ENCODE peak calls at places on chromosomes 1 and 21, in four cellular contexts. X is lower lobe of right lung; L is stimulated activated CD8-positive, alpha-beta memory T cell treated with anti-CD3 and anti-CD28 coated beads, Interleukin-15, amount 100 ng/mL, for 24 hours; A is cardiac muscle cell. Y is an unnamed sample.

GRCh38 chr1:241611063-241611462 is 29.1 kb downstream of the CHML start:
- DNase-seq in A (peak; percentile 75), X (no peak), L (no peak), Y (no peak)

GRCh38 chr1:44012941-44013609 is 18.2 kb downstream of the SLC6A9 start:
- DNase-seq in L (no peak), X (no peak), A (no peak), Y (no peak)

GRCh38 chr1:202249846-202250245 is 56.2 kb downstream of the LGR6 start:
- DNase-seq in A (peak; percentile 56), L (no peak), X (no peak), Y (no peak)

GRCh38 chr1:116679828-116680628 is 12.5 kb upstream of the IGSF3 start:
- DNase-seq in L (no peak), X (no peak), A (no peak), Y (no peak)

GRCh38 chr1:13582713-13583443 is 754 bp upstream of the PDPN start:
- DNase-seq in X (no peak), A (no peak), L (no peak), Y (no peak)

GRCh38 chr1:219296916-219297315 is 123.2 kb downstream of the LYPLAL1 start:
- DNase-seq in A (peak; percentile 7), X (no peak), L (no peak), Y (no peak)

GRCh38 chr1:207883660-207884245 is 27.2 kb downstream of the CD34 start:
- DNase-seq in X (no peak), L (no peak), A (no peak), Y (no peak)

GRCh38 chr21:17636711-17637110 is 24.0 kb upstream of the BTG3 start:
- DNase-seq in L (no peak), X (no peak), A (no peak), Y (no peak)

GRCh38 chr21:28675265-28676041 is 317.2 kb downstream of the LTN1 start:
- DNase-seq in A (peak; percentile 8), X (no peak), L (no peak), Y (no peak)

GRCh38 chr1:230519246-230519645 is 93.1 kb upstream of the PGBD5 start:
- DNase-seq in A (no peak), L (no peak), X (no peak), Y (no peak)

GRCh38 chr21:14900611-14901010 is 164.2 kb downstream of the NRIP1 start:
- DNase-seq in A (no peak), L (no peak), X (no peak), Y (no peak)

GRCh38 chr1:64268653-64269557 is 65.5 kb downstream of the UBE2U start:
- DNase-seq in X (no peak), L (peak; percentile 5), A (peak; percentile 91), Y (peak; percentile 66)

GRCh38 chr21:26137379-26138060 is 33.0 kb downstream of the APP start:
- DNase-seq in L (no peak), X (no peak), A (no peak), Y (no peak)

GRCh38 chr1:63774617-63775417 is 1.0 kb downstream of the ROR1 start:
- DNase-seq in X (peak; percentile 59), L (no peak), A (peak; percentile 51), Y (peak; percentile 85)

GRCh38 chr1:24874611-24875225 is 55.4 kb downstream of the RUNX3 start:
- DNase-seq in X (peak; percentile 37), L (no peak), A (no peak), Y (no peak)

GRCh38 chr1:20848162-20848561 is 61.1 kb upstream of the HP1BP3 start:
- DNase-seq in X (no peak), L (no peak), A (no peak), Y (no peak)

GRCh38 chr1:62452951-62453350 is 16.1 kb downstream of the USP1 start:
- DNase-seq in A (no peak), X (no peak), L (no peak), Y (no peak)

GRCh38 chr1:98749152-98749756 is 87.7 kb downstream of the SNX7 start:
- DNase-seq in X (no peak), L (no peak), A (peak; percentile 17), Y (no peak)

GRCh38 chr1:210588357-210588756 is 259.7 kb downstream of the HHAT start:
- DNase-seq in L (no peak), A (no peak), X (no peak), Y (no peak)

GRCh38 chr1:62314951-62315350 is 4.3 kb downstream of the KANK4 start:
- DNase-seq in L (no peak), X (no peak), A (no peak), Y (no peak)

GRCh38 chr1:41526956-41527561 is 42.6 kb upstream of the EDN2 start:
- DNase-seq in L (no peak), X (no peak), A (no peak), Y (peak; percentile 6)

GRCh38 chr1:86356247-86356646 is 39.9 kb downstream of the ODF2L start:
- DNase-seq in L (no peak), A (peak; percentile 40), X (peak; percentile 39), Y (no peak)

GRCh38 chr1:197921235-197922069 is 4.3 kb downstream of the LHX9 start:
- DNase-seq in X (peak; percentile 46), A (no peak), L (no peak), Y (no peak)

GRCh38 chr1:212366901-212367300 is 47.8 kb downstream of the PACC1 start:
- DNase-seq in X (no peak), A (peak; percentile 41), L (no peak), Y (no peak)

GRCh38 chr1:91924146-91924545 is 25.1 kb upstream of the BRDT start:
- DNase-seq in L (no peak), X (no peak), A (peak; percentile 63), Y (no peak)

GRCh38 chr1:203058674-203058931 is 27.2 kb downstream of the MYOG start:
- DNase-seq in L (no peak), A (no peak), X (no peak), Y (no peak)

GRCh38 chr1:22745675-22746585 is 35.3 kb downstream of the EPHB2 start:
- DNase-seq in A (peak; percentile 72), X (no peak), L (no peak), Y (no peak)

GRCh38 chr1:24599265-24599664 is 43.4 kb downstream of the NCMAP start:
- DNase-seq in A (no peak), X (no peak), L (no peak), Y (no peak)

GRCh38 chr1:28173980-28174297 is 2.6 kb downstream of the PTAFR start:
- DNase-seq in L (no peak), A (no peak), X (peak; percentile 43), Y (no peak)

GRCh38 chr1:45326627-45327591 is at the start of gene HPDL:
- DNase-seq in L (peak; percentile 50), X (peak; percentile 69), A (peak; percentile 73), Y (peak; percentile 85)

GRCh38 chr21:34941162-34941561 is 107.9 kb downstream of the RUNX1 start:
- DNase-seq in A (no peak), L (no peak), X (no peak), Y (no peak)

GRCh38 chr1:41835488-41835887 is 83.2 kb downstream of the HIVEP3 start:
- DNase-seq in X (no peak), L (no peak), A (no peak), Y (no peak)

GRCh38 chr1:151563376-151563775 is 23.3 kb downstream of the TUFT1 start:
- DNase-seq in A (no peak), L (no peak), X (no peak), Y (no peak)

GRCh38 chr1:224591326-224591725 is 24.8 kb upstream of the CNIH3 start:
- DNase-seq in A (peak; percentile 9), L (no peak), X (no peak), Y (no peak)